ENCODE peak calls at places on chromosomes 13 and 19, in six cellular contexts. Y, P, V, C, X and F are unnamed samples.

GRCh38 chr13:40916207-40916998 is 102.7 kb downstream of the ELF1 start:
- DNase-seq in X (no peak), Y (no peak), C (peak; percentile 77), P (no peak), V (no peak), F (peak; percentile 33)

GRCh38 chr19:31727536-31727935 is 378.3 kb upstream of the TSHZ3 start:
- DNase-seq in Y (no peak), X (no peak), P (no peak), V (no peak), C (no peak), F (no peak)

GRCh38 chr13:99746857-99747710 is 224.5 kb downstream of the ZIC5 start:
- DNase-seq in X (no peak), C (no peak), Y (no peak), P (no peak), V (no peak), F (no peak)

GRCh38 chr19:17424743-17425365 is 5.0 kb downstream of the MVB12A start:
- DNase-seq in P (no peak), Y (peak; percentile 22), V (peak; percentile 68), C (peak; percentile 27), X (peak; percentile 48), F (no peak)

GRCh38 chr13:50387124-50387581 is 371.9 kb downstream of the KCNRG start:
- DNase-seq in Y (peak; percentile 16), P (peak; percentile 8), X (peak; percentile 29), C (no peak), V (no peak), F (peak; percentile 74)

GRCh38 chr19:584240-585001 is 5.3 kb upstream of the HCN2 start:
- DNase-seq in X (peak; percentile 50), C (peak; percentile 48), P (peak; percentile 68), Y (peak; percentile 61), V (peak; percentile 86), F (no peak)

GRCh38 chr19:21028969-21029268 is 8.5 kb downstream of the ZNF430 start:
- DNase-seq in P (no peak), V (no peak), C (no peak), X (no peak), Y (no peak), F (no peak)

GRCh38 chr19:12676384-12676792 is 5.3 kb downstream of the DHPS start:
- DNase-seq in C (peak; percentile 79), Y (peak; percentile 91), X (peak; percentile 76), P (peak; percentile 86), V (peak; percentile 96), F (peak; percentile 31)

GRCh38 chr13:95154441-95154886 is 146.8 kb downstream of the ABCC4 start:
- DNase-seq in P (no peak), Y (no peak), X (no peak), V (no peak), C (no peak), F (peak; percentile 14)

GRCh38 chr13:94342436-94343242 is 136.8 kb downstream of the DCT start:
- DNase-seq in V (no peak), C (no peak), Y (no peak), P (no peak), X (no peak), F (peak; percentile 56)

GRCh38 chr13:45119469-45119989 is 781 bp upstream of the GTF2F2 start:
- DNase-seq in P (peak; percentile 59), X (peak; percentile 35), Y (peak; percentile 65), V (peak; percentile 79), C (peak; percentile 40), F (peak; percentile 80)

GRCh38 chr19:43780706-43781525 is at the start of gene KCNN4:
- DNase-seq in P (peak; percentile 45), X (peak; percentile 81), Y (peak; percentile 70), C (peak; percentile 53), V (peak; percentile 84), F (peak; percentile 91)

GRCh38 chr13:101398191-101398590 is 18.1 kb downstream of the NALCN start:
- DNase-seq in P (no peak), X (no peak), V (no peak), Y (no peak), C (peak; percentile 69), F (peak; percentile 74)

GRCh38 chr19:49596407-49596806 is 5.4 kb downstream of the PRR12 start:
- DNase-seq in V (no peak), C (no peak), Y (no peak), X (no peak), P (no peak), F (no peak)

GRCh38 chr19:3471954-3472655 is 8.2 kb downstream of the SMIM24 start:
- DNase-seq in V (peak; percentile 75), X (no peak), Y (peak; percentile 35), C (no peak), P (peak; percentile 35), F (no peak)

GRCh38 chr19:44720945-44721344 is 22.0 kb downstream of the CEACAM16 start:
- DNase-seq in X (peak; percentile 77), C (no peak), P (no peak), V (no peak), Y (no peak), F (peak; percentile 30)

GRCh38 chr13:109998808-109999528 is 212.6 kb upstream of the IRS2 start:
- DNase-seq in C (peak; percentile 97), Y (no peak), X (peak; percentile 78), P (no peak), V (no peak), F (peak; percentile 87)

GRCh38 chr13:48161530-48162179 is 66.8 kb upstream of the MED4 start:
- DNase-seq in X (peak; percentile 83), Y (no peak), P (no peak), C (no peak), V (no peak), F (no peak)

GRCh38 chr13:47256618-47257017 is 359.8 kb upstream of the HTR2A start:
- DNase-seq in C (peak; percentile 68), Y (no peak), X (peak; percentile 9), P (no peak), V (no peak), F (peak; percentile 88)

GRCh38 chr13:34156841-34157365 is 339.0 kb downstream of the RFC3 start:
- DNase-seq in X (peak; percentile 52), P (no peak), V (peak; percentile 55), Y (peak; percentile 49), C (peak; percentile 95), F (peak; percentile 97)

GRCh38 chr13:109333893-109334651 is 452.3 kb downstream of the IRS2 start:
- DNase-seq in X (no peak), V (no peak), P (no peak), Y (no peak), C (no peak), F (no peak)

GRCh38 chr13:37473035-37473434 is 125.5 kb downstream of the POSTN start:
- DNase-seq in C (no peak), X (no peak), V (no peak), P (no peak), Y (no peak), F (no peak)

GRCh38 chr13:111013196-111013595 is 98.3 kb upstream of the ANKRD10 start:
- DNase-seq in Y (no peak), P (no peak), C (no peak), V (no peak), X (no peak), F (no peak)

GRCh38 chr19:55300821-55301458 is 17.1 kb downstream of the BRSK1 start:
- DNase-seq in V (no peak), P (no peak), Y (no peak), C (no peak), X (no peak), F (no peak)

GRCh38 chr13:60431108-60431700 is 34.2 kb downstream of the TDRD3 start:
- DNase-seq in C (peak; percentile 59), P (no peak), X (peak; percentile 67), V (no peak), Y (peak; percentile 20), F (peak; percentile 50)

GRCh38 chr19:17727843-17728242 is 8.6 kb downstream of the MAP1S start:
- DNase-seq in Y (no peak), V (no peak), C (no peak), P (no peak), X (no peak), F (no peak)

GRCh38 chr13:51995677-51996551 is 15.3 kb downstream of the ATP7B start:
- DNase-seq in C (no peak), V (no peak), X (peak; percentile 60), Y (no peak), P (no peak), F (peak; percentile 18)

GRCh38 chr19:39397360-39398296 is 6.5 kb downstream of the MED29 start:
- DNase-seq in P (peak; percentile 96), Y (peak; percentile 94), C (peak; percentile 82), V (peak; percentile 97), X (peak; percentile 94), F (peak; percentile 37)

GRCh38 chr19:6227941-6228325 is 51.8 kb downstream of the MLLT1 start:
- DNase-seq in C (no peak), P (no peak), X (no peak), Y (no peak), V (no peak), F (no peak)

GRCh38 chr13:20607015-20607414 is 40.1 kb downstream of the IFT88 start:
- DNase-seq in C (no peak), P (no peak), X (no peak), V (no peak), Y (no peak), F (no peak)

GRCh38 chr13:113554333-113554700 is 30.2 kb upstream of the TFDP1 start:
- DNase-seq in X (no peak), P (no peak), C (no peak), V (peak; percentile 5), Y (no peak), F (no peak)